ENCODE peak calls at places on chromosomes 4 and X, in seven cellular contexts. N is fibroblast of lung, Z is GM12864, J is astrocyte, G is dorsolateral prefrontal cortex, D is cardiac muscle cell, Q is tibial artery. W is an unnamed sample.

GRCh38 chr4:168409089-168409801 is 71.0 kb downstream of the DDX60L start:
- DNase-seq in G (no peak), N (peak), D (no peak), Z (no peak), J (peak), Q (no peak), W (peak)

GRCh38 chrX:102651968-102652744 is 873 bp downstream of the GPRASP1 start:
- DNase-seq in Z (no peak), G (peak), J (no peak), D (peak), N (peak), Q (peak), W (peak)

GRCh38 chr4:96916731-96917130 is 1076.8 kb downstream of the PDHA2 start:
- DNase-seq in Z (no peak), Q (no peak), D (no peak), G (no peak), J (no peak), N (no peak), W (no peak)

GRCh38 chrX:37926700-37927099 is 79.3 kb upstream of the DYNLT3 start:
- DNase-seq in D (peak), N (peak), Q (no peak), J (peak), G (no peak), Z (no peak), W (peak)

GRCh38 chrX:152897216-152898144 is at the start of gene ZNF185:
- DNase-seq in Q (no peak), G (no peak), N (no peak), J (peak), Z (no peak), D (peak), W (peak)

GRCh38 chrX:129823523-129823922 is 20.2 kb downstream of the ZDHHC9 start:
- DNase-seq in Z (no peak), Q (no peak), J (no peak), G (no peak), D (no peak), N (no peak), W (no peak)

GRCh38 chrX:139875831-139876230 is 57.0 kb downstream of the ATP11C start:
- DNase-seq in D (no peak), N (no peak), Z (no peak), Q (no peak), J (peak), G (no peak), W (peak)

GRCh38 chrX:121863976-121864375 is 816.6 kb downstream of the GLUD2 start:
- DNase-seq in Z (no peak), G (no peak), N (no peak), Q (no peak), D (no peak), J (no peak), W (no peak)

GRCh38 chr4:54566608-54567007 is 91.1 kb upstream of the KIT start:
- DNase-seq in J (no peak), G (no peak), D (no peak), Z (no peak), Q (no peak), N (no peak), W (no peak)

GRCh38 chrX:154333837-154334271 is 38.3 kb downstream of the TKTL1 start:
- DNase-seq in J (no peak), Z (peak), G (no peak), N (no peak), D (no peak), Q (no peak), W (no peak)

GRCh38 chr4:68109891-68110290 is 19.8 kb downstream of the TMPRSS11F start:
- DNase-seq in Z (no peak), J (no peak), D (no peak), G (no peak), N (no peak), Q (no peak), W (no peak)
- H3K4me3 ChIP-seq in Z (no peak), J (no peak), D (no peak), G (no peak), N (no peak), Q (no peak), W (no peak)

GRCh38 chr4:118969359-118969758 is 80.7 kb downstream of the SYNPO2 start:
- DNase-seq in Q (peak), N (peak), Z (no peak), G (no peak), J (peak), D (peak), W (peak)
- TF ChIP-seq CTCF in Q (peak), N (peak), Z (no peak), G (no peak), J (peak), D (peak), W (peak)

GRCh38 chr4:153539058-153539826 is 73.1 kb downstream of the TMEM131L start:
- DNase-seq in N (no peak), J (no peak), Q (no peak), D (no peak), G (no peak), Z (no peak), W (no peak)
- H3K4me3 ChIP-seq in N (peak), J (no peak), Q (peak), D (no peak), G (peak), Z (no peak), W (peak)

DNA sequence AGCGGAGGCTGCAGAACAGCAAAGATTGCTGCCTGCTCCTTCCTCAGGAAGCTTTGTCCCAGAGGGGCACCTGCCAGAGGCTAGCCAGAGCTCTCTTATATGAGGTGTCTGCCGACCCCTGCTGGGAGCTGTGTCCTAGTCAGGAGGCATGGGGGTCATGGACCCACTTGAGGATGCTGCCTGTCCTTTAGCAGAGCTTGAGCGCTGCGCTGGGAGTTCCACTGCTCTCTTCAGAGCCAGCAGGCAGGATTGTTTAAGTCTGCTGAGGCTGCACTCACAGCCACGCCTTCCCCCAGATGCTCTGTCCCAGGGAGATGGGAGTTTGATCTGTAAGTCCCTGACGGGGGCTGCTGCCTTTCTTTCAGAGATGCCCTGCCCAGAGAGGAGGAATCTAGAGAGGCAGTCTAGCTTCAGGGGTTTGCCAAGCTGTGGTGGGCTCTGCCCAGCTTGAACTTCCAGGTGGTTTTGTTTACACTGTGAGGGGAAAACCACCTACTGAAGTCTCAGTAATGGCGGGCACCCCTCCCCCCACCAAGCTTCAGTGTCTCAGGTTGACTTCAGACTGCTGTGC is 10.9 kb downstream of the DCK start:
- DNase-seq in Z (no peak), D (peak), N (no peak), J (no peak), G (no peak), Q (no peak), W (no peak)
- TF ChIP-seq CTCF in Z (peak), D (no peak), N (no peak), J (no peak), G (no peak), Q (no peak), W (no peak)

W was measured in fibroblast of pulmonary artery.